ENCODE peak calls at places on chromosomes 13 and 19, in seven cellular contexts. W, X, Z, N, Y, C and L are unnamed samples.

GRCh38 chr13:29435125-29435911 is 160.2 kb downstream of the SLC7A1 start:
- DNase-seq in W (peak; percentile 73), X (no peak), Z (peak; percentile 62), N (no peak), Y (no peak), C (no peak), L (peak; percentile 88)

GRCh38 chr13:39159393-39159792 is 121.1 kb downstream of the NHLRC3 start:
- DNase-seq in W (no peak), X (no peak), Z (no peak), N (no peak), Y (no peak), C (no peak), L (no peak)

GRCh38 chr13:30133554-30133912 is 173.8 kb downstream of the KATNAL1 start:
- DNase-seq in W (no peak), X (no peak), Z (no peak), N (no peak), Y (no peak), C (peak; percentile 89), L (no peak)

GRCh38 chr19:19171110-19171672 is 1.1 kb upstream of the MEF2B start:
- DNase-seq in W (no peak), X (no peak), Z (no peak), N (no peak), Y (no peak), C (no peak), L (no peak)

GRCh38 chr19:38921420-38922274 is 8.9 kb downstream of the SARS2 start:
- DNase-seq in W (no peak), X (no peak), Z (no peak), N (no peak), Y (no peak), C (no peak), L (no peak)

GRCh38 chr19:45424191-45425058 is 708 bp upstream of the ERCC1 start:
- DNase-seq in W (peak; percentile 99), X (no peak), Z (peak; percentile 95), N (no peak), Y (no peak), C (peak; percentile 91), L (peak; percentile 96)

GRCh38 chr13:74061939-74062595 is 72.1 kb downstream of the KLF12 start:
- DNase-seq in W (peak; percentile 20), X (no peak), Z (peak; percentile 13), N (no peak), Y (no peak), C (no peak), L (peak; percentile 68)

GRCh38 chr19:7965259-7965841 is 21.9 kb upstream of the TIMM44 start:
- DNase-seq in W (no peak), X (no peak), Z (no peak), N (no peak), Y (no peak), C (no peak), L (no peak)

GRCh38 chr13:21501709-21502108 is 42.6 kb upstream of the ZDHHC20 start:
- DNase-seq in W (no peak), X (no peak), Z (no peak), N (no peak), Y (no peak), C (no peak), L (no peak)

GRCh38 chr19:37899453-37899852 is 6.9 kb downstream of the WDR87 start:
- DNase-seq in W (no peak), X (no peak), Z (no peak), N (no peak), Y (no peak), C (no peak), L (no peak)

GRCh38 chr13:110015253-110015652 is 228.9 kb upstream of the IRS2 start:
- DNase-seq in W (peak; percentile 50), X (no peak), Z (peak; percentile 31), N (no peak), Y (no peak), C (peak; percentile 84), L (peak; percentile 83)

GRCh38 chr13:20439261-20439660 is 86.4 kb downstream of the CRYL1 start:
- DNase-seq in W (no peak), X (no peak), Z (no peak), N (no peak), Y (no peak), C (no peak), L (no peak)

GRCh38 chr13:32837973-32838940 is 178.0 kb upstream of the KL start:
- DNase-seq in W (no peak), X (no peak), Z (no peak), N (no peak), Y (no peak), C (peak; percentile 32), L (no peak)